ENCODE peak calls at places on chromosomes 1 and 21, in six cellular contexts. Q, F, V, K, L and T are unnamed samples.

GRCh38 chr1:41868241-41868953 is 50.3 kb downstream of the HIVEP3 start:
- DNase-seq in Q (no peak), F (no peak), V (no peak), K (no peak), L (no peak), T (no peak)

GRCh38 chr1:202088216-202088615 is 34.5 kb upstream of the GPR37L1 start:
- DNase-seq in Q (no peak), F (no peak), V (no peak), K (no peak), L (no peak), T (no peak)

GRCh38 chr1:7084232-7084894 is 299.1 kb downstream of the CAMTA1 start:
- DNase-seq in Q (no peak), F (peak; percentile 59), V (no peak), K (no peak), L (no peak), T (no peak)

GRCh38 chr1:88595355-88595754 is 88.7 kb upstream of the PKN2 start:
- DNase-seq in Q (peak; percentile 65), F (no peak), V (peak; percentile 14), K (peak; percentile 57), L (no peak), T (peak; percentile 68)

GRCh38 chr1:2072109-2072806 is 22.0 kb downstream of the PRKCZ start:
- DNase-seq in Q (no peak), F (no peak), V (no peak), K (no peak), L (peak; percentile 29), T (no peak)

GRCh38 chr1:150514913-150515327 is 632 bp upstream of the FALEC start:
- DNase-seq in Q (no peak), F (no peak), V (no peak), K (no peak), L (no peak), T (no peak)

GRCh38 chr1:210259496-210259895 is 26.9 kb downstream of the SERTAD4 start:
- DNase-seq in Q (peak; percentile 93), F (no peak), V (peak; percentile 68), K (peak; percentile 30), L (no peak), T (peak; percentile 77)

GRCh38 chr1:3625151-3625907 is 514 bp downstream of the TPRG1L start:
- DNase-seq in Q (peak; percentile 70), F (peak; percentile 75), V (no peak), K (peak; percentile 39), L (peak; percentile 81), T (peak; percentile 30)

GRCh38 chr1:35570589-35571137 is 2.5 kb upstream of the TFAP2E start:
- DNase-seq in Q (no peak), F (no peak), V (no peak), K (peak; percentile 44), L (no peak), T (peak; percentile 23)

GRCh38 chr21:31456201-31456600 is 112.1 kb upstream of the TIAM1 start:
- DNase-seq in Q (no peak), F (no peak), V (no peak), K (no peak), L (no peak), T (no peak)

GRCh38 chr1:54409156-54410142 is 3.3 kb upstream of the SSBP3 start:
- DNase-seq in Q (no peak), F (peak; percentile 87), V (no peak), K (no peak), L (no peak), T (peak; percentile 42)

GRCh38 chr21:14306143-14306907 is 76.6 kb downstream of the HSPA13 start:
- DNase-seq in Q (peak; percentile 34), F (no peak), V (no peak), K (peak; percentile 3), L (no peak), T (peak; percentile 8)

GRCh38 chr1:207495816-207496792 is at the start of gene CR1:
- DNase-seq in Q (peak; percentile 18), F (peak; percentile 71), V (no peak), K (no peak), L (peak; percentile 38), T (no peak)

GRCh38 chr21:34073032-34073748 is at the start of the genes MRPS6 and SLC5A3:
- DNase-seq in Q (peak; percentile 95), F (peak; percentile 95), V (peak; percentile 50), K (peak; percentile 81), L (peak; percentile 95), T (peak; percentile 88)

GRCh38 chr1:64337476-64337875 is 132.5 kb upstream of the CACHD1 start:
- DNase-seq in Q (no peak), F (no peak), V (no peak), K (no peak), L (no peak), T (no peak)

GRCh38 chr1:110292327-110292741 is 46.8 kb upstream of the RBM15 start:
- DNase-seq in Q (peak; percentile 81), F (no peak), V (no peak), K (peak; percentile 50), L (no peak), T (peak; percentile 54)

GRCh38 chr1:10648689-10649483 is 147.6 kb downstream of the CASZ1 start:
- DNase-seq in Q (no peak), F (peak; percentile 70), V (no peak), K (no peak), L (no peak), T (no peak)

GRCh38 chr1:223473576-223474344 is 80.5 kb downstream of the CCDC185 start:
- DNase-seq in Q (no peak), F (peak; percentile 7), V (no peak), K (no peak), L (no peak), T (no peak)

GRCh38 chr1:62384276-62385005 is 52.4 kb upstream of the USP1 start:
- DNase-seq in Q (peak; percentile 95), F (no peak), V (peak; percentile 75), K (peak; percentile 86), L (no peak), T (peak; percentile 81)

GRCh38 chr1:14435368-14436023 is 163.0 kb upstream of the KAZN start:
- DNase-seq in Q (no peak), F (peak; percentile 88), V (no peak), K (no peak), L (no peak), T (peak; percentile 34)

GRCh38 chr1:66147226-66147625 is 354.5 kb downstream of the PDE4B start:
- DNase-seq in Q (no peak), F (no peak), V (no peak), K (no peak), L (no peak), T (no peak)

GRCh38 chr1:58781541-58782307 is 2.1 kb downstream of the JUN start:
- DNase-seq in Q (peak; percentile 77), F (peak; percentile 66), V (peak; percentile 33), K (peak; percentile 69), L (peak; percentile 82), T (peak; percentile 75)

GRCh38 chr1:67355745-67356424 is 48.2 kb downstream of the IL12RB2 start:
- DNase-seq in Q (peak; percentile 79), F (no peak), V (peak; percentile 77), K (peak; percentile 71), L (no peak), T (peak; percentile 92)

GRCh38 chr1:92881391-92881790 is 49.6 kb downstream of the RPL5 start:
- DNase-seq in Q (no peak), F (no peak), V (peak; percentile 29), K (no peak), L (no peak), T (no peak)